ENCODE peak calls at places on chromosomes 6 and 20, in seven cellular contexts. M is endothelial cell, G is fibroblast of lung, O is WTC11, B is IMR-90, Z is astrocyte of the cerebellum, P is choroid plexus epithelial cell. R is an unnamed sample.

GRCh38 chr6:42104095-42104806 is 38.2 kb downstream of the C6orf132 start:
- DNase-seq in P (peak; percentile 82), G (peak; percentile 44), Z (no peak), O (peak; percentile 85), M (peak; percentile 78), B (no peak), R (peak; percentile 33)

GRCh38 chr20:44552950-44553908 is 29.1 kb upstream of the PKIG start:
- DNase-seq in Z (peak; percentile 62), B (peak; percentile 94), G (peak; percentile 92), M (no peak), O (no peak), P (peak; percentile 89), R (no peak)

GRCh38 chr20:19368351-19368750 is 155.9 kb downstream of the SLC24A3 start:
- DNase-seq in P (no peak), Z (no peak), M (no peak), G (no peak), O (no peak), B (no peak), R (no peak)

GRCh38 chr20:49028684-49029083 is 17.4 kb upstream of the CSE1L start:
- DNase-seq in O (no peak), G (peak; percentile 33), P (peak; percentile 76), Z (no peak), B (peak; percentile 41), M (no peak), R (no peak)

GRCh38 chr6:31576897-31577341 is 1.6 kb downstream of the TNF start:
- DNase-seq in Z (no peak), M (no peak), G (no peak), B (no peak), P (no peak), O (no peak), R (no peak)

GRCh38 chr6:53641348-53641747 is 24.2 kb downstream of the KLHL31 start:
- DNase-seq in O (no peak), P (no peak), G (no peak), M (no peak), B (no peak), Z (no peak), R (no peak)

GRCh38 chr6:137043710-137044365 is 927 bp downstream of the IL20RA start:
- DNase-seq in B (peak; percentile 28), G (peak; percentile 48), Z (no peak), P (peak; percentile 43), O (peak; percentile 39), M (peak; percentile 27), R (no peak)

GRCh38 chr6:135423649-135424128 is 73.9 kb downstream of the AHI1 start:
- DNase-seq in Z (peak; percentile 11), O (no peak), P (peak; percentile 80), B (peak; percentile 59), M (no peak), G (peak; percentile 36), R (no peak)

GRCh38 chr6:122799140-122799539 is 10.1 kb downstream of the SMPDL3A start:
- DNase-seq in Z (no peak), M (no peak), O (no peak), P (no peak), G (no peak), B (no peak), R (no peak)

GRCh38 chr20:50189681-50190250 is 864 bp upstream of the CEBPB start:
- DNase-seq in G (no peak), P (peak; percentile 51), O (peak; percentile 87), Z (no peak), B (no peak), M (no peak), R (no peak)

GRCh38 chr6:165019681-165020080 is 289.7 kb downstream of the C6orf118 start:
- DNase-seq in M (no peak), G (no peak), Z (no peak), B (no peak), O (no peak), P (no peak), R (no peak)

GRCh38 chr6:76742919-76743318 is 670.5 kb upstream of the IMPG1 start:
- DNase-seq in O (no peak), Z (no peak), M (no peak), G (no peak), P (peak; percentile 9), B (no peak), R (no peak)

GRCh38 chr20:43229696-43230095 is 40.0 kb upstream of the PTPRT start:
- DNase-seq in O (no peak), B (no peak), G (no peak), P (no peak), Z (no peak), M (no peak), R (no peak)

GRCh38 chr6:2760882-2761842 is 4.0 kb upstream of the WRNIP1 start:
- DNase-seq in G (no peak), B (no peak), P (no peak), Z (no peak), O (no peak), M (no peak), R (no peak)

GRCh38 chr6:136365781-136366354 is 76.2 kb upstream of the BCLAF1 start:
- DNase-seq in B (peak; percentile 4), G (no peak), Z (no peak), P (no peak), M (no peak), O (no peak), R (no peak)

GRCh38 chr6:129516787-129517186 is 193.2 kb downstream of the ARHGAP18 start:
- DNase-seq in G (no peak), Z (no peak), B (no peak), O (no peak), P (no peak), M (no peak), R (no peak)

GRCh38 chr6:143397229-143398222 is 53.0 kb downstream of the ADAT2 start:
- DNase-seq in O (peak; percentile 38), Z (peak; percentile 91), P (peak; percentile 76), M (peak; percentile 27), G (peak; percentile 98), B (peak; percentile 46), R (no peak)

GRCh38 chr6:25465931-25466330 is 186.1 kb upstream of the SCGN start:
- DNase-seq in G (no peak), O (no peak), M (no peak), B (peak; percentile 6), Z (no peak), P (no peak), R (no peak)

GRCh38 chr6:25473447-25473846 is 178.6 kb upstream of the SCGN start:
- DNase-seq in O (no peak), B (no peak), G (no peak), P (no peak), M (no peak), Z (no peak), R (no peak)

GRCh38 chr6:25472314-25472713 is 179.7 kb upstream of the SCGN start:
- DNase-seq in P (peak; percentile 24), O (no peak), G (no peak), M (peak; percentile 8), B (no peak), Z (no peak), R (no peak)

GRCh38 chr6:25468881-25469280 is 183.1 kb upstream of the SCGN start:
- DNase-seq in B (no peak), O (no peak), G (no peak), Z (no peak), M (no peak), P (no peak), R (no peak)

DNA sequence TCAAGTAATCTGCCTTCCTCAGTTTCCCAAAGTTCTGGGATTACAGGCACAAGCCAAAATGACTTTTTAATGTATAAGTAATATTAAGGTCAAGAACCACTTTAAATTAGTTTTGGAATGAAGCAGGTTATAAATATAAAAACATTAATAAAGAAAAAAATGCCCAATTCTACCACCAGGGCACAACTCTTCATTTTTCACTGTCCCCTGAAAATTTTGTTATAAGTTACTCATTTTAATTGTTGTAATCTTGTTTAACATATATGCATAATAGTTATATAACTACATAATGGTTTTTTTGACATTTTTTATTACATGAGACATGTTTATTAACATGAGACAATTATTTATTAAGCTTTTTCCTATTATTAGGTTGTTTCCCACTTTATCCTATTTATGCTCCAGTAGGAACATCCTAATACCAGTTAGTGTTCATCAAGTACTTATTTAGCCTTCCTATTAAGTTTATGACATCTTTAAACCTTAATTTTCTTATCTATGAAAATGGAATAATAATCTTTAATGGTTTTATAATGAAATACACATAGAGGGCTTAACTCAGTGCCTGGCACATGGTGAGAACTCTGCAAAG is 182.1 kb upstream of the SCGN start:
- DNase-seq in B (no peak), M (no peak), P (no peak), O (no peak), Z (no peak), G (no peak), R (no peak)
- TF ChIP-seq CTCF in B (no peak), M (peak; percentile 89), P (no peak), O (no peak), Z (peak; percentile 8), G (no peak), R (peak; percentile 80)

DNA sequence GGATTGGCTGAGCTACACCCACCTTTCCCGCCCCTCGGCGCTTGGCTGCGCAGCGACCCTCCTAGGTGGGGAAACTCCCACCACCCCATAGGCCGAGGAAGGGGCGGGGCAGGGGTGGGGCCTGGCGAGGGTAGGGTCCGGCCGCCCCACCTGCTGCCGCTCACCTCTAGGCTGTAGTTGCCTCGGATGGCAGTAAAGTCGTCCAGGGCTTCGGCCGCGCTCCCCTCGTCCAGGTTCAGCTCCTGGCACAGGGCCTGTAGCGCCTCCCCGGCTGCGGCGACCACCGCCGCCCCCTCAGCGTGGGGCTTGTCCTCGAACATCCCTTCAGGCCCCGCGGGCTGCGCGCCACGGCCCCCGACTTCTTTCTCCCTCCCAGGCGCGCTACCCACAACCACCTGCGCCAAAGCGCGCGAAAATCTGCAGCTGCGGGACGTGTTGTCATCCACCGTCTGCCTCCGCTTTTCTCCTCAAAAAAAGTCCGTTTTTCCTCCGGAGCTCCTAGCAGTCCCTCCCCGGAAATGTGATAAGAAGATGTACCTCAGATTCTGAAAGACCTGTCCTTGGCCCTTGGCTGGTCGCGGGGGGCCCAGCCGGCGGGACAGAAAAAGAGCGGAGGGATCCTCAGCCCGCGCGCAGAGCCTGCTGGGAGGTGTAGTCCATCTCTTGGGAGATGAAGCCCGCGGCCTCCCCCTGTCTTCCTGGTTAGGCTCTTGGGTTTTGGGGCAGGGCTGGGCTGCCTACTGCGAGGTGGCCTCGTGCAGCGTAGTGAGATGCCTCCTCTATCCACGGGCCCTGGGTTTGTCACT is at the start of gene RBL1:
- DNase-seq in G (peak; percentile 84), B (peak; percentile 77), M (peak; percentile 67), P (peak; percentile 79), O (peak; percentile 91), Z (peak; percentile 49), R (peak; percentile 64)
- TF ChIP-seq CTCF in G (peak; percentile 37), B (peak; percentile 23), M (no peak), P (peak; percentile 65), O (no peak), Z (peak; percentile 42), R (no peak)

GRCh38 chr20:53186630-53187029 is 214.5 kb downstream of the TSHZ2 start:
- DNase-seq in M (no peak), P (no peak), O (no peak), Z (no peak), G (peak; percentile 7), B (no peak), R (no peak)
- TF ChIP-seq CTCF in M (no peak), P (no peak), O (no peak), Z (no peak), G (no peak), B (no peak), R (no peak)

DNA sequence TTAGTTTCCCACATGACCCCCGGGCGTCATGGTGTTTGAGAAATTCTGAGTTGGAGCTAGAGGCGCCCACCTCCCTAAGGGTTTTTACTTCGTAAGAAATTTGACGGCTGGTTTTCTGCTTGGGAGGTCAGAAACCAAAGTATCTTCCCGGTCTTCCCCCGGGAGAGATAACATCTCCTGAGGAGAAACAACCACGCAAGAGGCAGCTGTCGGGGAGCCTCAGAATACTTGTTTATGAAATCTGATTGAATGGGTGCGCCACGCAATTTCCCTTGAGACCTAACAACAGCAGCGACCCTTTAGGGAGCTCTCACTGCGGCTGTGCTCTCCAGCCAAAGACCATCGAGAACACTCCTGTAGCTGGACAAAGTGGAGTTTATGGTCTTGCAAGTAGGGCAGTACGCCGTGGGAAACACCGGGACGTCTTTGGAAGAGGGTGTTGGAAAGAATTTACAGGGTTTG is 588 bp upstream of the EIF2S2 start:
- DNase-seq in P (peak; percentile 66), O (peak; percentile 12), G (peak; percentile 36), B (peak; percentile 31), Z (peak; percentile 9), M (peak; percentile 24), R (no peak)
- TF ChIP-seq CTCF in P (no peak), O (no peak), G (no peak), B (no peak), Z (no peak), M (no peak), R (no peak)